ENCODE peak calls at places on chromosomes 6 and 20, in four cellular contexts. H, K, L and X are unnamed samples.

GRCh38 chr6:106757267-106757666 is 127.9 kb downstream of the QRSL1 start:
- DNase-seq in H (no peak), K (no peak), L (no peak), X (no peak)

GRCh38 chr6:161940519-161940918 is 666.7 kb upstream of the AGPAT4 start:
- DNase-seq in K (no peak), H (no peak), L (no peak), X (no peak)

GRCh38 chr6:111534366-111534765 is 51.3 kb upstream of the REV3L start:
- DNase-seq in K (no peak), H (no peak), L (no peak), X (no peak)

GRCh38 chr6:16130932-16131387 is 2.1 kb downstream of the MYLIP start:
- DNase-seq in L (peak; percentile 81), K (no peak), H (peak; percentile 54), X (no peak)

GRCh38 chr20:48995599-48995998 is 50.5 kb upstream of the CSE1L start:
- DNase-seq in L (no peak), H (no peak), K (no peak), X (no peak)

GRCh38 chr6:24720131-24720603 is 1.2 kb upstream of the C6orf62 start:
- DNase-seq in K (peak; percentile 69), H (peak; percentile 66), L (peak; percentile 83), X (peak; percentile 70)

GRCh38 chr6:154914288-154914687 is 80.8 kb upstream of the TIAM2 start:
- DNase-seq in K (no peak), L (no peak), H (no peak), X (no peak)

GRCh38 chr6:72132851-72133250 is 246.5 kb downstream of the RIMS1 start:
- DNase-seq in L (no peak), H (no peak), K (no peak), X (no peak)

GRCh38 chr6:157107915-157108651 is 215.2 kb downstream of the TMEM242 start:
- DNase-seq in L (no peak), K (no peak), H (no peak), X (no peak)

GRCh38 chr6:38131527-38131965 is 312.0 kb downstream of the ZFAND3 start:
- DNase-seq in K (no peak), H (no peak), L (no peak), X (no peak)

GRCh38 chr20:45910670-45911485 is 1.1 kb downstream of the PLTP start:
- DNase-seq in L (peak; percentile 78), K (peak; percentile 100), H (peak; percentile 100), X (peak; percentile 71)

GRCh38 chr6:149897015-149897697 is 757 bp downstream of the RAET1E start:
- DNase-seq in H (no peak), L (no peak), K (no peak), X (no peak)

GRCh38 chr6:30061766-30062458 is 847 bp downstream of the POLR1H start:
- DNase-seq in H (no peak), K (no peak), L (peak; percentile 57), X (no peak)

GRCh38 chr6:127539292-127539691 is 20.2 kb upstream of the MTCL3 start:
- DNase-seq in K (no peak), L (peak; percentile 15), H (no peak), X (no peak)

GRCh38 chr20:2508631-2509467 is at the start of gene ZNF343:
- DNase-seq in K (peak; percentile 91), H (peak; percentile 89), L (peak; percentile 81), X (peak; percentile 57)

GRCh38 chr6:158452191-158452590 is 107.7 kb upstream of the TMEM181 start:
- DNase-seq in K (peak; percentile 54), L (no peak), H (no peak), X (no peak)

GRCh38 chr20:730005-730404 is 38.3 kb downstream of the SLC52A3 start:
- DNase-seq in H (no peak), K (no peak), L (no peak), X (no peak)

GRCh38 chr6:27144740-27145079 is 102.8 kb upstream of the PRSS16 start:
- DNase-seq in K (peak; percentile 54), H (peak; percentile 22), L (no peak), X (no peak)

GRCh38 chr20:33589059-33589458 is 73.1 kb upstream of the C20orf144 start:
- DNase-seq in L (no peak), K (no peak), H (no peak), X (no peak)

GRCh38 chr6:108944707-108945685 is 96.8 kb downstream of the ARMC2 start:
- DNase-seq in K (no peak), L (no peak), H (no peak), X (no peak)

GRCh38 chr6:70221025-70221714 is 81.7 kb downstream of the COL9A1 start:
- DNase-seq in L (peak; percentile 5), K (peak; percentile 50), H (peak; percentile 72), X (no peak)

GRCh38 chr20:21105429-21106170 is 558 bp downstream of the LINC00237 start:
- DNase-seq in L (no peak), K (peak; percentile 75), H (peak; percentile 64), X (no peak)

GRCh38 chr20:17825251-17825691 is 125.5 kb downstream of the BANF2 start:
- DNase-seq in L (no peak), H (no peak), K (no peak), X (no peak)

GRCh38 chr6:74717591-74717990 is 488.3 kb downstream of the COL12A1 start:
- DNase-seq in L (no peak), K (no peak), H (no peak), X (no peak)

GRCh38 chr6:168053957-168054471 is 25.0 kb downstream of the FRMD1 start:
- DNase-seq in L (no peak), H (no peak), K (no peak), X (no peak)

GRCh38 chr6:36754582-36755434 is 57.2 kb downstream of the RAB44 start:
- DNase-seq in K (no peak), H (no peak), L (no peak), X (no peak)

GRCh38 chr6:37576336-37576737 is 76.6 kb upstream of the CCDC167 start:
- DNase-seq in H (no peak), K (no peak), L (no peak), X (no peak)

GRCh38 chr20:3248993-3249347 is 10.0 kb upstream of the SLC4A11 start:
- DNase-seq in H (no peak), L (no peak), K (no peak), X (no peak)

GRCh38 chr6:149451361-149452061 is 33.3 kb downstream of the ZC3H12D start:
- DNase-seq in H (peak; percentile 37), L (no peak), K (peak; percentile 79), X (no peak)

GRCh38 chr6:45047573-45047972 is 280.6 kb upstream of the RUNX2 start:
- DNase-seq in L (no peak), H (no peak), K (no peak), X (no peak)

GRCh38 chr20:64161595-64162238 is 2.5 kb upstream of the MYT1 start:
- DNase-seq in L (peak; percentile 22), K (peak; percentile 94), H (peak; percentile 96), X (no peak)

GRCh38 chr20:7226156-7226555 is 458.7 kb downstream of the BMP2 start:
- DNase-seq in L (no peak), K (no peak), H (no peak), X (no peak)

GRCh38 chr6:43790031-43790430 is 20.0 kb downstream of the VEGFA start:
- DNase-seq in L (no peak), H (no peak), K (no peak), X (no peak)

GRCh38 chr6:117167520-117168271 is 97.7 kb upstream of the VGLL2 start:
- DNase-seq in K (peak; percentile 61), L (no peak), H (peak; percentile 4), X (no peak)

GRCh38 chr20:56208121-56208520 is 40.4 kb upstream of the MC3R start:
- DNase-seq in K (no peak), H (no peak), L (no peak), X (no peak)

GRCh38 chr20:56211051-56211450 is 37.5 kb upstream of the MC3R start:
- DNase-seq in H (no peak), K (no peak), L (no peak), X (no peak)

GRCh38 chr20:56215115-56215514 is 33.4 kb upstream of the MC3R start:
- DNase-seq in L (no peak), K (no peak), H (no peak), X (no peak)

GRCh38 chr20:56217820-56218219 is 30.7 kb upstream of the MC3R start:
- DNase-seq in K (peak; percentile 71), L (no peak), H (peak; percentile 27), X (no peak)

GRCh38 chr20:56212071-56212470 is 36.5 kb upstream of the MC3R start:
- DNase-seq in L (no peak), K (no peak), H (no peak), X (no peak)
- H3K9me3 ChIP-seq in L (no peaks in the 10 kb centered on the region), K (peaks cover 63% of the 10 kb centered on the region), H (no peaks in the 10 kb centered on the region), X (no peaks in the 10 kb centered on the region)

DNA sequence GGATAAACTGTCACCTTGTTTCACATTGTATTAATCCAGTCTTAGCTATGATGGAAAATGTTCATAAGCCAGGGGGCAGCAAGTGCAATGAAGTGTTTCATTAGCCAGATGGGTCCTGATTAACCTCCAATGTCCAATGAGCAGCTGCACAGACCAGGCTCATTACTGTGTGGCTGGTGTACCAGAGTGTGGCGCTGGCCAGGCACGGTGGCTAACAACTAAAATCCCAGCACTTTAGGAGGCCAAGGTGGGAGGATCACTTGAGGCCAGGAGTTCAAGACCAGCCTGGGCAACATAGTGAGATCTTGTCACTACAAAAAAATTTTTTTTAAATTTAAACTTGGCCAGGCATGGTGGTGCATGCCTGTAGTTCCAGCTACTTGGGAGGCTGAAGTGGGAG is 201.7 kb upstream of the FOXQ1 start:
- DNase-seq in K (no peak), H (no peak), L (no peak), X (no peak)
- H3K9me3 ChIP-seq in K (peaks cover 12% of the 10 kb centered on the region), H (no peaks in the 10 kb centered on the region), L (no peaks in the 10 kb centered on the region), X (no peaks in the 10 kb centered on the region)

GRCh38 chr20:56202493-56203077 is 45.9 kb upstream of the MC3R start:
- DNase-seq in K (no peak), L (no peak), H (no peak), X (no peak)

GRCh38 chr20:56205350-56205749 is 43.2 kb upstream of the MC3R start:
- DNase-seq in L (no peak), H (no peak), K (no peak), X (no peak)

GRCh38 chr20:56204206-56204605 is 44.3 kb upstream of the MC3R start:
- DNase-seq in L (no peak), K (no peak), H (no peak), X (no peak)

DNA sequence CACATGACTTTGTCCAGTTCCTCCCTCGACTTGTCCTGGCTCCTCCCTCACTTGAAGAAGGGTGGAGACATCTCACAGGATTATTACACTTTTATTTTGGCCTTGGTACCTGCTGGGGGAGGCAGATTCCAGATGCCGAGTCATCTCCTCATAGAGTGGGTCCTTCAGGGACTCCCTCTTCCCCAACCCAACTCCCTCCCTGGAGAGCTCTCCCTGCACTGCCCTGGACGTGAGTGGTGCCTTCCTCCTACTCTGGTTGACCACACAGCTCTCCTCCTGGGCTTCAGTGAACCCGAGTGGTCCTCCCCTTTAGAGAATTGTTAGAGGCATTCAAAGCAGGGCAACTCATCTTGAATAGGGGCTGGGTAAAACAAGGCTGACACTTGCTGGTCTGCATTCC is 40.9 kb upstream of the MC3R start:
- DNase-seq in H (no peak), L (no peak), K (no peak), X (no peak)
- H3K9me3 ChIP-seq in H (no peaks in the 10 kb centered on the region), L (no peaks in the 10 kb centered on the region), K (peaks cover 69% of the 10 kb centered on the region), X (no peaks in the 10 kb centered on the region)

GRCh38 chr6:3090013-3090412 is 21.7 kb downstream of the RIPK1 start:
- DNase-seq in H (no peak), K (no peak), L (no peak), X (no peak)

GRCh38 chr6:3088446-3088845 is 20.2 kb downstream of the RIPK1 start:
- DNase-seq in H (no peak), L (no peak), K (no peak), X (no peak)

GRCh38 chr6:3088853-3089445 is 20.7 kb downstream of the RIPK1 start:
- DNase-seq in L (no peak), H (no peak), K (no peak), X (no peak)

GRCh38 chr6:3085074-3085473 is 16.8 kb downstream of the RIPK1 start:
- DNase-seq in H (no peak), L (no peak), K (no peak), X (no peak)

GRCh38 chr6:3086282-3086946 is 18.1 kb downstream of the RIPK1 start:
- DNase-seq in H (no peak), L (no peak), K (no peak), X (no peak)
- H3K9me3 ChIP-seq in H (peaks cover 12% of the 10 kb centered on the region), L (no peaks in the 10 kb centered on the region), K (peaks cover 72% of the 10 kb centered on the region), X (no peaks in the 10 kb centered on the region)